ENCODE peak calls at places on chromosomes 1 and 21, in eight cellular contexts. D, O, A, B, J, P, H and Q are unnamed samples.

GRCh38 chr1:59096501-59096900 is 200.4 kb upstream of the FGGY start:
- DNase-seq in D (no peak), O (no peak), A (no peak), B (no peak), J (no peak), P (no peak), H (no peak), Q (no peak)

GRCh38 chr21:36548866-36549265 is 68.9 kb upstream of the CLDN14 start:
- DNase-seq in D (no peak), O (no peak), A (no peak), B (no peak), J (no peak), P (no peak), H (no peak), Q (no peak)

GRCh38 chr1:42846257-42847110 is at the start of gene ZNF691:
- DNase-seq in D (peak; percentile 88), O (peak; percentile 96), A (peak; percentile 95), B (peak; percentile 86), J (peak; percentile 97), P (peak; percentile 82), H (peak; percentile 97), Q (peak; percentile 96)

GRCh38 chr1:151238467-151238739 is 16.1 kb upstream of the PSMD4 start:
- DNase-seq in D (no peak), O (no peak), A (no peak), B (no peak), J (no peak), P (no peak), H (no peak), Q (peak; percentile 91)

GRCh38 chr1:41838266-41838665 is 80.5 kb downstream of the HIVEP3 start:
- DNase-seq in D (no peak), O (no peak), A (no peak), B (no peak), J (no peak), P (no peak), H (no peak), Q (no peak)

GRCh38 chr21:16343776-16344175 is 614.0 kb downstream of the USP25 start:
- DNase-seq in D (no peak), O (no peak), A (no peak), B (no peak), J (no peak), P (no peak), H (no peak), Q (no peak)

GRCh38 chr1:10897981-10898728 is 101.7 kb upstream of the CASZ1 start:
- DNase-seq in D (no peak), O (no peak), A (no peak), B (no peak), J (no peak), P (no peak), H (no peak), Q (peak; percentile 69)

GRCh38 chr1:21340230-21340564 is 49.9 kb upstream of the ECE1 start:
- DNase-seq in D (no peak), O (peak; percentile 66), A (no peak), B (no peak), J (no peak), P (no peak), H (no peak), Q (no peak)

GRCh38 chr1:203631946-203632345 is 5.3 kb downstream of the ATP2B4 start:
- DNase-seq in D (no peak), O (no peak), A (no peak), B (no peak), J (no peak), P (no peak), H (no peak), Q (no peak)

GRCh38 chr21:14520535-14520934 is 25.6 kb downstream of the SAMSN1 start:
- DNase-seq in D (no peak), O (no peak), A (no peak), B (no peak), J (no peak), P (no peak), H (no peak), Q (no peak)

GRCh38 chr1:203361843-203362524 is 11.1 kb upstream of the FMOD start:
- DNase-seq in D (no peak), O (peak; percentile 69), A (no peak), B (no peak), J (no peak), P (no peak), H (no peak), Q (peak; percentile 71)

GRCh38 chr1:222777977-222778376 is 36.9 kb upstream of the DISP1 start:
- DNase-seq in D (no peak), O (no peak), A (no peak), B (no peak), J (no peak), P (no peak), H (no peak), Q (no peak)

GRCh38 chr1:71343686-71344416 is 263.0 kb upstream of the ZRANB2 start:
- DNase-seq in D (no peak), O (no peak), A (no peak), B (no peak), J (no peak), P (no peak), H (no peak), Q (no peak)

GRCh38 chr1:90334137-90334536 is 339.2 kb downstream of the ZNF326 start:
- DNase-seq in D (no peak), O (no peak), A (no peak), B (no peak), J (no peak), P (no peak), H (no peak), Q (no peak)

GRCh38 chr1:214551436-214552173 is at the start of gene PTPN14:
- DNase-seq in D (peak; percentile 37), O (peak; percentile 89), A (peak; percentile 85), B (peak; percentile 52), J (peak; percentile 82), P (no peak), H (peak; percentile 93), Q (peak; percentile 87)

GRCh38 chr1:204828352-204828850 is 42.3 kb upstream of the NFASC start:
- DNase-seq in D (peak; percentile 44), O (peak; percentile 71), A (no peak), B (peak; percentile 57), J (peak; percentile 16), P (no peak), H (peak; percentile 70), Q (peak; percentile 87)

GRCh38 chr1:196877964-196878363 is 9.9 kb upstream of the CFHR4 start:
- DNase-seq in D (no peak), O (no peak), A (no peak), B (no peak), J (no peak), P (no peak), H (no peak), Q (no peak)

GRCh38 chr1:153192697-153193096 is 10.5 kb upstream of the LELP1 start:
- DNase-seq in D (no peak), O (no peak), A (peak; percentile 28), B (no peak), J (peak; percentile 8), P (no peak), H (no peak), Q (no peak)

GRCh38 chr1:185534806-185535205 is 199.4 kb upstream of the HMCN1 start:
- DNase-seq in D (no peak), O (no peak), A (no peak), B (no peak), J (no peak), P (no peak), H (no peak), Q (no peak)

GRCh38 chr1:108357802-108358201 is 92.3 kb upstream of the NBPF6 start:
- DNase-seq in D (no peak), O (no peak), A (no peak), B (no peak), J (no peak), P (no peak), H (no peak), Q (no peak)

GRCh38 chr1:7948950-7949349 is 8.3 kb upstream of the TNFRSF9 start:
- DNase-seq in D (no peak), O (no peak), A (no peak), B (no peak), J (no peak), P (no peak), H (no peak), Q (peak; percentile 79)

GRCh38 chr1:214584805-214585766 is 17.9 kb upstream of the CENPF start:
- DNase-seq in D (no peak), O (no peak), A (peak; percentile 40), B (no peak), J (peak; percentile 31), P (no peak), H (no peak), Q (no peak)

GRCh38 chr1:224541901-224542610 is 74.1 kb upstream of the CNIH3 start:
- DNase-seq in D (no peak), O (no peak), A (no peak), B (no peak), J (no peak), P (no peak), H (no peak), Q (no peak)

GRCh38 chr1:198681831-198682756 is 43.3 kb downstream of the PTPRC start:
- DNase-seq in D (no peak), O (peak; percentile 26), A (no peak), B (peak; percentile 10), J (no peak), P (peak; percentile 37), H (peak; percentile 38), Q (no peak)
- TF ChIP-seq POLR2A in D (peak; percentile 65), O (no peak), A (no peak), B (peak; percentile 52), J (no peak), P (peak; percentile 71), H (no peak), Q (no peak)

GRCh38 chr1:31644560-31645273 is at the start of gene PEF1:
- DNase-seq in D (peak; percentile 96), O (peak; percentile 99), A (peak; percentile 97), B (peak; percentile 96), J (peak; percentile 94), P (peak; percentile 95), H (peak; percentile 99), Q (peak; percentile 92)
- TF ChIP-seq POLR2A in D (peak; percentile 68), O (peak; percentile 63), A (peak; percentile 59), B (peak; percentile 70), J (peak; percentile 74), P (peak; percentile 81), H (peak; percentile 73), Q (peak; percentile 21)

DNA sequence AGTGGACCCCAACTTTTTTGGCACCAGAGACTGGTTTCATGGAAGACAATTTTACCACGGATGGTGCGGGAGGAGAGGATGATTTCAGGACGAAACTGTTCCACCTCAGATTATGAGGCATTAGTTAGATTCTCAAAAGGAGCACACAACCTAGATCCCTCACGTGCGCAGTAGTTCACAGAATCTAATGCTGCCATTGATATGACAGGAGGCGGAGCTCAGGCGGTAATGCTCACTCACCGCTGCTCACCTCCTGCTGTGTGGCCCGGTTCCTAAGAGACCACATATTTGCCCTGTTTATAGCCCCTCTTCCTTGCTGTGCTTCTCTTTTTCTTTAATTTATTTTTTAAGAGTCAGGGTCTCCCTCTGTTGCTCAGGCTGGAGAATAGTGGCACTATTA is 4.6 kb downstream of the NTRK1 start:
- DNase-seq in D (no peak), O (no peak), A (no peak), B (no peak), J (no peak), P (no peak), H (no peak), Q (no peak)
- TF ChIP-seq POLR2A in D (no peak), O (no peak), A (no peak), B (no peak), J (no peak), P (no peak), H (no peak), Q (no peak)

DNA sequence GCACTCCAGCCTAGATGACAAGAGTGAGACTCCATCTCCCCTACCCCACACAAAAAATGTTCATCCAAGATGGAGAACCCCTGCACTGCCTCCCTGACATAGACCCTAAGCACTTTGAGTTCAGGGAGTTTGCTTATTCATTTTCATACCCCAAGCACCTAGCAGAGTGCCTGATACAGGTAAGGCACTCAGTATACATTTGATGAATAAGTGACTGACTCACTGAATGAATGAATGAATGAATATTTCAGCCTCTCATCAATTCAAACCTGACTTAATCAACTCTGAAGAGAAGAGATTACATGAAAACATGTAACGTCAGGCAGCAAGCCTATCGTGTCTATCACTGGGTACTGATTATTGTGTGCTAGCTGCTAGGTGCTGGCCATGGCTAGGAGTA is 121.3 kb upstream of the GADD45A start:
- DNase-seq in D (no peak), O (no peak), A (no peak), B (no peak), J (no peak), P (no peak), H (no peak), Q (no peak)
- TF ChIP-seq POLR2A in D (no peak), O (no peak), A (no peak), B (no peak), J (no peak), P (no peak), H (no peak), Q (no peak)